ENCODE peak calls at places on chromosomes 3 and 15, in eight cellular contexts. D is transverse colon; V is CD8-positive, alpha-beta T cell; S is A673; H is lower lobe of right lung; N is uterus; L is vagina; J is esophagus muscularis mucosa. A is an unnamed sample. For H3K36me3, the result is how much of the 10 kb centered on the place peaks cover.

GRCh38 chr3:45078910-45079522 is 52.9 kb downstream of the CLEC3B start:
- DNase-seq in D (peak), V (no peak), S (no peak), H (no peak), N (no peak), L (no peak), J (no peak), A (no peak)

GRCh38 chr3:14121859-14122258 is 2.8 kb downstream of the CHCHD4 start:
- DNase-seq in D (no peak), V (no peak), S (no peak), H (no peak), N (no peak), L (peak), J (peak), A (no peak)

GRCh38 chr3:141878812-141879211 is 2.4 kb downstream of the ATP1B3 start:
- DNase-seq in D (peak), V (no peak), S (peak), H (no peak), N (no peak), L (no peak), J (no peak), A (no peak)

GRCh38 chr3:54577313-54577712 is 350.5 kb downstream of the LRTM1 start:
- DNase-seq in D (no peak), V (no peak), S (no peak), H (no peak), N (no peak), L (no peak), J (peak), A (no peak)

GRCh38 chr15:24696201-24696600 is 20.6 kb downstream of the NPAP1 start:
- DNase-seq in D (no peak), V (no peak), S (no peak), H (no peak), N (no peak), L (no peak), J (no peak), A (no peak)

GRCh38 chr3:122233109-122233952 is 49.9 kb downstream of the CASR start:
- DNase-seq in D (peak), V (no peak), S (no peak), H (peak), N (no peak), L (no peak), J (no peak), A (no peak)

GRCh38 chr3:46662771-46663551 is 30.5 kb downstream of the ALS2CL start:
- DNase-seq in D (peak), V (no peak), S (peak), H (peak), N (peak), L (peak), J (no peak), A (no peak)

GRCh38 chr3:8972614-8973013 is 9.3 kb upstream of the RAD18 start:
- DNase-seq in D (no peak), V (no peak), S (peak), H (no peak), N (no peak), L (no peak), J (peak), A (no peak)

GRCh38 chr3:23691343-23691895 is 114.3 kb upstream of the UBE2E1 start:
- DNase-seq in D (no peak), V (no peak), S (no peak), H (no peak), N (no peak), L (no peak), J (no peak), A (no peak)

GRCh38 chr3:4720316-4721075 is 227.3 kb downstream of the ITPR1 start:
- DNase-seq in D (peak), V (no peak), S (peak), H (no peak), N (peak), L (no peak), J (peak), A (peak)

GRCh38 chr15:39594764-39595620 is 14.1 kb downstream of the THBS1 start:
- DNase-seq in D (no peak), V (no peak), S (no peak), H (no peak), N (no peak), L (no peak), J (no peak), A (no peak)

GRCh38 chr3:111967651-111968274 is 11.1 kb upstream of the ABHD10 start:
- DNase-seq in D (peak), V (peak), S (peak), H (peak), N (peak), L (no peak), J (peak), A (peak)

GRCh38 chr3:74631341-74631740 is 16.9 kb upstream of the CNTN3 start:
- DNase-seq in D (no peak), V (no peak), S (no peak), H (no peak), N (no peak), L (no peak), J (no peak), A (no peak)

GRCh38 chr3:190017575-190018288 is 103.0 kb downstream of the P3H2 start:
- DNase-seq in D (peak), V (no peak), S (peak), H (no peak), N (peak), L (no peak), J (no peak), A (peak)

GRCh38 chr3:134355416-134355815 is 18.8 kb downstream of the AMOTL2 start:
- DNase-seq in D (no peak), V (no peak), S (no peak), H (no peak), N (no peak), L (no peak), J (no peak), A (no peak)

GRCh38 chr15:40930430-40931299 is 1.5 kb downstream of the DLL4 start:
- DNase-seq in D (peak), V (no peak), S (no peak), H (peak), N (peak), L (no peak), J (no peak), A (no peak)

GRCh38 chr15:51708013-51708412 is 26.7 kb downstream of the SCG3 start:
- DNase-seq in D (no peak), V (no peak), S (no peak), H (no peak), N (peak), L (no peak), J (no peak), A (no peak)

GRCh38 chr15:61281328-61281727 is 52.2 kb upstream of the RORA start:
- DNase-seq in D (no peak), V (no peak), S (no peak), H (no peak), N (no peak), L (no peak), J (no peak), A (no peak)

GRCh38 chr3:189638276-189639031 is 7.3 kb downstream of the TP63 start:
- DNase-seq in D (no peak), V (no peak), S (no peak), H (no peak), N (no peak), L (no peak), J (no peak), A (no peak)

GRCh38 chr3:184486614-184487013 is 75.0 kb upstream of the EPHB3 start:
- DNase-seq in D (no peak), V (no peak), S (peak), H (no peak), N (no peak), L (no peak), J (peak), A (no peak)
- TF ChIP-seq CTCF in D (no peak), V (no peak), S (no peak), H (no peak), N (no peak), L (no peak), J (no peak), A (no peak)

GRCh38 chr15:84858231-84858630 is 26.2 kb upstream of the SLC28A1 start:
- DNase-seq in D (no peak), V (no peak), S (no peak), H (no peak), N (no peak), L (no peak), J (no peak), A (no peak)
- H3K36me3 ChIP-seq in D (under half), V (under half), S (under half), H (under half), N (under half), L (under half), J (under half), A (under half)

GRCh38 chr3:71944482-71944881 is 159.5 kb upstream of the PROK2 start:
- DNase-seq in D (no peak), V (no peak), S (no peak), H (no peak), N (no peak), L (no peak), J (no peak), A (no peak)
- TF ChIP-seq CTCF in D (no peak), V (no peak), S (no peak), H (no peak), N (no peak), L (no peak), J (no peak), A (no peak)

GRCh38 chr3:52106951-52107611 is 47.1 kb downstream of the POC1A start:
- DNase-seq in D (no peak), V (no peak), S (no peak), H (peak), N (no peak), L (no peak), J (no peak), A (no peak)
- H3K36me3 ChIP-seq in D (under half), V (under half), S (under half), H (under half), N (under half), L (under half), J (under half), A (under half)

GRCh38 chr3:96813820-96814580 is 394 bp upstream of the EPHA6 start:
- DNase-seq in D (peak), V (no peak), S (peak), H (peak), N (no peak), L (peak), J (no peak), A (peak)
- TF ChIP-seq CTCF in D (peak), V (no peak), S (no peak), H (no peak), N (no peak), L (peak), J (no peak), A (no peak)

GRCh38 chr3:48879994-48880377 is 18.7 kb downstream of the SLC25A20 start:
- DNase-seq in D (no peak), V (no peak), S (no peak), H (no peak), N (no peak), L (no peak), J (no peak), A (no peak)

GRCh38 chr3:48877671-48878070 is 21.0 kb downstream of the SLC25A20 start:
- DNase-seq in D (no peak), V (no peak), S (no peak), H (no peak), N (no peak), L (no peak), J (no peak), A (no peak)

GRCh38 chr3:48881652-48882114 is 17.0 kb downstream of the SLC25A20 start:
- DNase-seq in D (no peak), V (no peak), S (no peak), H (no peak), N (no peak), L (no peak), J (no peak), A (no peak)

GRCh38 chr3:48879307-48879993 is 19.2 kb downstream of the SLC25A20 start:
- DNase-seq in D (no peak), V (no peak), S (no peak), H (no peak), N (no peak), L (no peak), J (no peak), A (no peak)

DNA sequence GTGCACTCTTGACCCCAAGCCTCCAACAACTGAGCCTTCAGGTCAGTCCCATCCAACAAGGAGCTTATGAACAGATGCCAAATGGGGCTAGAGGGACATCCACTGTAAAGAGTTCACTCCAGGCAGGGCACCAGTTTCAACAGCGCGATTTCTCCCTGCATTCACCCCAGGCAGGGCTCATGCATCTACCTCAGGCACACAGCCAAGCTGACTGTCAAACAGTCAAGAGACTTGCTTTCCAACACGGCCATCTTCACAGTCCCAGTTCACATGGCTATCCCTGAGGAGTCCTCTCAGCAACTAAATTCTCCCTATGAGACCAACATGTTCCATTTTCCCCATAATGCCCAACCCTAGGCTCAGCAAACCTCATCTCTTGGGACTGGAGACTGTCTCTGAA is 17.7 kb downstream of the SLC25A20 start:
- DNase-seq in D (no peak), V (no peak), S (no peak), H (no peak), N (no peak), L (no peak), J (no peak), A (no peak)
- H3K36me3 ChIP-seq in D (under half), V (under half), S (under half), H (half or more), N (under half), L (under half), J (half or more), A (under half)

A was measured in kidney epithelial cell.